ENCODE peak calls at places on chromosome 2, in nine cellular contexts. T, W, L, S, H, D, A, K and G are unnamed samples.

GRCh38 chr2:20430461-20431302 is 16.2 kb upstream of the RHOB start:
- DNase-seq in D (no peak), H (peak), A (no peak), S (no peak), L (no peak), W (no peak), K (no peak), T (no peak), G (no peak)

GRCh38 chr2:234491897-234492296 is 5.0 kb downstream of the ARL4C start:
- DNase-seq in K (no peak), T (no peak), H (no peak), A (no peak), D (no peak), L (no peak), W (no peak), S (no peak), G (no peak)

GRCh38 chr2:180823546-180824141 is 156.8 kb upstream of the UBE2E3 start:
- DNase-seq in D (no peak), K (no peak), H (peak), L (no peak), T (no peak), W (no peak), S (peak), A (no peak), G (no peak)

GRCh38 chr2:133431289-133431688 is 137.0 kb downstream of the NCKAP5 start:
- DNase-seq in K (no peak), T (no peak), L (no peak), D (no peak), S (peak), W (no peak), H (no peak), A (no peak), G (no peak)

GRCh38 chr2:82124629-82125028 is 1820.1 kb upstream of the LRRTM1 start:
- DNase-seq in A (no peak), H (peak), S (no peak), K (no peak), L (no peak), D (no peak), T (no peak), W (no peak), G (no peak)

GRCh38 chr2:157087373-157088005 is 170.0 kb upstream of the GALNT5 start:
- DNase-seq in K (no peak), D (no peak), T (no peak), L (no peak), S (peak), A (no peak), W (no peak), H (peak), G (peak)

GRCh38 chr2:105961599-105962146 is 217.0 kb downstream of the NCK2 start:
- DNase-seq in T (no peak), S (no peak), A (no peak), W (no peak), K (no peak), L (no peak), D (no peak), H (no peak), G (no peak)

GRCh38 chr2:19786408-19787058 is 115.2 kb downstream of the TTC32 start:
- DNase-seq in W (no peak), K (no peak), D (no peak), T (no peak), L (no peak), H (peak), A (no peak), S (peak), G (no peak)

GRCh38 chr2:98455494-98455976 is 10.9 kb downstream of the INPP4A start:
- DNase-seq in T (no peak), H (no peak), L (no peak), K (no peak), D (no peak), A (no peak), W (no peak), S (peak), G (no peak)

GRCh38 chr2:168120310-168120709 is 127.1 kb downstream of the STK39 start:
- DNase-seq in T (no peak), D (no peak), S (no peak), H (no peak), L (no peak), W (no peak), K (no peak), A (no peak), G (no peak)

GRCh38 chr2:37686792-37687595 is 15.6 kb upstream of the CDC42EP3 start:
- DNase-seq in S (peak), H (no peak), D (no peak), A (no peak), T (no peak), K (no peak), W (no peak), L (no peak), G (no peak)

GRCh38 chr2:12686708-12687107 is 30.0 kb upstream of the TRIB2 start:
- DNase-seq in D (no peak), H (no peak), W (no peak), K (no peak), S (no peak), T (no peak), A (no peak), L (no peak), G (no peak)

GRCh38 chr2:88350641-88351601 is 101.6 kb downstream of the FOXI3 start:
- DNase-seq in T (peak), A (peak), D (peak), L (peak), S (no peak), K (peak), H (peak), W (peak), G (peak)

GRCh38 chr2:7812231-7812995 is 869.4 kb upstream of the ID2 start:
- DNase-seq in A (no peak), L (no peak), K (no peak), S (peak), H (peak), D (no peak), T (no peak), W (peak), G (no peak)

GRCh38 chr2:43157506-43158232 is 68.7 kb downstream of the ZFP36L2 start:
- DNase-seq in T (no peak), D (no peak), H (peak), S (no peak), L (no peak), A (no peak), W (no peak), K (no peak), G (no peak)

GRCh38 chr2:54606393-54606973 is 117.0 kb upstream of the EML6 start:
- DNase-seq in W (no peak), H (peak), L (no peak), D (no peak), S (no peak), T (no peak), K (no peak), A (no peak), G (no peak)

GRCh38 chr2:10844083-10844482 is 31.5 kb upstream of the PDIA6 start:
- DNase-seq in D (peak), S (peak), A (no peak), L (peak), H (peak), K (no peak), W (no peak), T (no peak), G (peak)

GRCh38 chr2:84038866-84039265 is 420.2 kb downstream of the SUCLG1 start:
- DNase-seq in H (no peak), W (no peak), S (no peak), K (no peak), D (no peak), L (no peak), A (no peak), T (no peak), G (no peak)

GRCh38 chr2:206800501-206801416 is 35.4 kb downstream of the FASTKD2 start:
- DNase-seq in K (peak), L (peak), T (peak), A (peak), D (peak), H (peak), W (peak), S (peak), G (peak)

GRCh38 chr2:10389596-10389995 is 58.5 kb downstream of the ODC1 start:
- DNase-seq in S (no peak), K (no peak), L (no peak), H (peak), T (no peak), D (no peak), W (no peak), A (no peak), G (no peak)

GRCh38 chr2:172977330-172978052 is 98.2 kb upstream of the MAP3K20 start:
- DNase-seq in A (no peak), H (no peak), W (no peak), D (no peak), T (no peak), L (no peak), K (no peak), S (no peak), G (no peak)

GRCh38 chr2:240411261-240412160 is 24.0 kb upstream of the GPC1 start:
- DNase-seq in S (no peak), L (no peak), W (no peak), A (no peak), H (no peak), K (no peak), D (peak), T (no peak), G (peak)

GRCh38 chr2:54673501-54673998 is 49.9 kb upstream of the EML6 start:
- DNase-seq in T (no peak), K (no peak), L (no peak), D (no peak), A (no peak), H (no peak), W (no peak), S (no peak), G (peak)

GRCh38 chr2:240339411-240340360 is 95.8 kb upstream of the GPC1 start:
- DNase-seq in S (no peak), T (peak), H (no peak), A (no peak), L (peak), K (no peak), D (no peak), W (no peak), G (peak)

GRCh38 chr2:45983213-45983612 is 314.0 kb upstream of the EPAS1 start:
- DNase-seq in K (no peak), L (no peak), W (no peak), H (no peak), T (no peak), A (no peak), S (no peak), D (no peak), G (no peak)

GRCh38 chr2:64831977-64832328 is 157.2 kb upstream of the SLC1A4 start:
- DNase-seq in L (no peak), H (no peak), D (no peak), A (no peak), T (no peak), W (no peak), K (no peak), S (no peak), G (no peak)

GRCh38 chr2:51219468-51219867 is 187.5 kb upstream of the NRXN1 start:
- DNase-seq in L (no peak), A (no peak), S (peak), T (no peak), H (no peak), W (no peak), D (no peak), K (no peak), G (no peak)